ENCODE peak calls at places on chromosomes 11 and 22, in nine cellular contexts. R is HT1080; P is choroid plexus epithelial cell; T is stimulated activated CD8-positive, alpha-beta memory T cell treated with anti-CD3 and anti-CD28 coated beads, Interleukin-4, amount 100 ng/mL, for 24 hours; C is cardiac muscle cell; F is CD8-positive, alpha-beta memory T cell; J is fibroblast of the conjunctiva; G is tibial nerve; O is naive thymus-derived CD4-positive, alpha-beta T cell. E is an unnamed sample.
A peak's percentile ranks its signal among the peaks of the same experiment; 100 is the strongest.

GRCh38 chr11:71566081-71566620 is 788 bp downstream of the KRTAP5-10 start:
- DNase-seq in R (no peak), P (no peak), T (no peak), C (no peak), F (no peak), J (no peak), G (no peak), O (no peak), E (no peak)

GRCh38 chr11:61571337-61571736 is 9.5 kb downstream of the SYT7 start:
- DNase-seq in R (no peak), P (no peak), T (no peak), C (no peak), F (no peak), J (no peak), G (no peak), O (no peak), E (no peak)

GRCh38 chr11:126140932-126141291 is 70.5 kb downstream of the RPUSD4 start:
- DNase-seq in R (no peak), P (peak; percentile 50), T (no peak), C (peak; percentile 73), F (no peak), J (no peak), G (peak; percentile 81), O (no peak), E (no peak)

GRCh38 chr11:120878781-120879180 is 145.1 kb upstream of the TBCEL start:
- DNase-seq in R (no peak), P (no peak), T (no peak), C (no peak), F (no peak), J (no peak), G (no peak), O (no peak), E (no peak)

GRCh38 chr11:11513438-11513837 is 108.4 kb downstream of the GALNT18 start:
- DNase-seq in R (no peak), P (no peak), T (no peak), C (peak; percentile 47), F (no peak), J (no peak), G (no peak), O (no peak), E (no peak)

GRCh38 chr22:45963821-45964220 is 13.1 kb downstream of the WNT7B start:
- DNase-seq in R (no peak), P (no peak), T (no peak), C (no peak), F (no peak), J (no peak), G (no peak), O (no peak), E (no peak)

GRCh38 chr11:6771926-6772898 is at the start of gene OR2AG2:
- DNase-seq in R (no peak), P (no peak), T (no peak), C (no peak), F (no peak), J (no peak), G (peak; percentile 8), O (no peak), E (peak; percentile 59)

GRCh38 chr22:29310065-29310862 is 3.8 kb downstream of the GAS2L1 start:
- DNase-seq in R (no peak), P (no peak), T (no peak), C (no peak), F (no peak), J (no peak), G (no peak), O (no peak), E (no peak)

GRCh38 chr11:60158666-60159065 is 24.2 kb downstream of the MS4A6A start:
- DNase-seq in R (peak; percentile 36), P (no peak), T (no peak), C (no peak), F (no peak), J (no peak), G (no peak), O (no peak), E (no peak)

GRCh38 chr22:25497269-25497668 is 67.2 kb upstream of the GRK3 start:
- DNase-seq in R (peak; percentile 32), P (peak; percentile 25), T (no peak), C (peak; percentile 57), F (no peak), J (no peak), G (no peak), O (no peak), E (no peak)

GRCh38 chr11:83064011-83064410 is 7.7 kb downstream of the RAB30 start:
- DNase-seq in R (no peak), P (no peak), T (no peak), C (no peak), F (no peak), J (no peak), G (no peak), O (no peak), E (no peak)

GRCh38 chr11:120061761-120062560 is 76.0 kb downstream of the TRIM29 start:
- DNase-seq in R (no peak), P (peak; percentile 8), T (no peak), C (peak; percentile 24), F (no peak), J (no peak), G (no peak), O (no peak), E (no peak)

GRCh38 chr22:25839755-25840154 is 97.8 kb downstream of the MYO18B start:
- DNase-seq in R (no peak), P (no peak), T (no peak), C (no peak), F (no peak), J (no peak), G (no peak), O (no peak), E (no peak)

GRCh38 chr22:38353142-38353629 is 36.0 kb upstream of the CSNK1E start:
- DNase-seq in R (peak; percentile 65), P (peak; percentile 46), T (peak; percentile 54), C (peak; percentile 61), F (peak; percentile 57), J (peak; percentile 21), G (peak; percentile 48), O (peak; percentile 23), E (peak; percentile 54)

GRCh38 chr11:69385832-69386415 is 92.0 kb downstream of the MYEOV start:
- DNase-seq in R (no peak), P (no peak), T (no peak), C (no peak), F (no peak), J (no peak), G (no peak), O (no peak), E (no peak)

GRCh38 chr11:33613404-33613803 is 87.2 kb downstream of the C11orf91 start:
- DNase-seq in R (no peak), P (no peak), T (no peak), C (no peak), F (no peak), J (no peak), G (no peak), O (no peak), E (no peak)

GRCh38 chr11:134332189-134332631 is 422 bp downstream of the GLB1L2 start:
- DNase-seq in R (no peak), P (no peak), T (no peak), C (no peak), F (peak; percentile 19), J (no peak), G (no peak), O (peak; percentile 38), E (no peak)

GRCh38 chr11:104713366-104713765 is 184.9 kb downstream of the CASP12 start:
- DNase-seq in R (no peak), P (peak; percentile 48), T (no peak), C (peak; percentile 12), F (no peak), J (peak; percentile 8), G (no peak), O (no peak), E (no peak)

GRCh38 chr11:19766810-19767209 is 54.2 kb downstream of the NAV2 start:
- DNase-seq in R (no peak), P (no peak), T (no peak), C (no peak), F (no peak), J (no peak), G (no peak), O (no peak), E (no peak)

GRCh38 chr11:10934293-10934850 is 76.5 kb upstream of the ZBED5 start:
- DNase-seq in R (no peak), P (no peak), T (no peak), C (no peak), F (no peak), J (no peak), G (no peak), O (peak; percentile 25), E (no peak)

GRCh38 chr11:82995754-82996398 is 75.8 kb downstream of the RAB30 start:
- DNase-seq in R (peak; percentile 57), P (peak; percentile 65), T (no peak), C (peak; percentile 84), F (no peak), J (peak; percentile 21), G (peak; percentile 19), O (no peak), E (no peak)

GRCh38 chr11:68956142-68956541 is 24.6 kb downstream of the MRGPRD start:
- DNase-seq in R (no peak), P (no peak), T (no peak), C (no peak), F (peak; percentile 14), J (no peak), G (no peak), O (no peak), E (peak; percentile 64)

GRCh38 chr22:25141994-25142620 is 57.6 kb upstream of the CRYBB3 start:
- DNase-seq in R (peak; percentile 5), P (no peak), T (no peak), C (no peak), F (no peak), J (no peak), G (no peak), O (no peak), E (no peak)

GRCh38 chr11:64331569-64332371 is 8.2 kb upstream of the CCDC88B start:
- DNase-seq in R (peak; percentile 90), P (peak; percentile 86), T (peak; percentile 71), C (peak; percentile 89), F (peak; percentile 60), J (peak; percentile 80), G (peak; percentile 42), O (peak; percentile 49), E (peak; percentile 95)

GRCh38 chr11:90243534-90243933 is 20.7 kb upstream of the CHORDC1 start:
- DNase-seq in R (no peak), P (no peak), T (no peak), C (no peak), F (no peak), J (no peak), G (no peak), O (no peak), E (no peak)

GRCh38 chr11:2644844-2645778 is 54.7 kb downstream of the KCNQ1OT1 start:
- DNase-seq in R (no peak), P (no peak), T (no peak), C (no peak), F (no peak), J (no peak), G (no peak), O (no peak), E (no peak)

GRCh38 chr11:71184421-71185210 is 67.8 kb downstream of the SHANK2 start:
- DNase-seq in R (no peak), P (no peak), T (no peak), C (no peak), F (no peak), J (no peak), G (no peak), O (no peak), E (no peak)

GRCh38 chr11:77223797-77224196 is 77.7 kb downstream of the GDPD4 start:
- DNase-seq in R (no peak), P (no peak), T (no peak), C (no peak), F (no peak), J (no peak), G (no peak), O (no peak), E (no peak)

GRCh38 chr11:75450826-75451783 is 18.1 kb upstream of the KLHL35 start:
- DNase-seq in R (no peak), P (no peak), T (peak; percentile 30), C (no peak), F (no peak), J (no peak), G (no peak), O (no peak), E (peak; percentile 53)

GRCh38 chr11:69384548-69385465 is 90.9 kb downstream of the MYEOV start:
- DNase-seq in R (no peak), P (no peak), T (no peak), C (no peak), F (no peak), J (no peak), G (no peak), O (no peak), E (no peak)

GRCh38 chr22:50673231-50674126 is 856 bp downstream of the SHANK3 start:
- DNase-seq in R (no peak), P (no peak), T (no peak), C (no peak), F (no peak), J (no peak), G (no peak), O (peak; percentile 56), E (no peak)